ENCODE peak calls at places on chromosomes 7 and 10, in eight cellular contexts. E is right atrium auricular region, X is brain microvascular endothelial cell, C is OCI-LY7, Q is epithelial cell of proximal tubule, U is lower leg skin, M is GM20000, F is A549. R is an unnamed sample.

GRCh38 chr10:2866569-2866968 is 200.8 kb upstream of the PFKP start:
- DNase-seq in Q (no peak), X (no peak), U (no peak), E (no peak), M (no peak), F (no peak), C (no peak), R (no peak)

GRCh38 chr7:151847681-151848081 is 29.2 kb downstream of the PRKAG2 start:
- DNase-seq in X (peak; percentile 65), U (no peak), C (no peak), M (no peak), F (no peak), Q (no peak), E (no peak), R (no peak)

GRCh38 chr10:794382-794956 is 105.0 kb upstream of the DIP2C start:
- DNase-seq in U (no peak), C (no peak), F (no peak), E (no peak), X (no peak), M (no peak), Q (no peak), R (no peak)

GRCh38 chr7:133183042-133183441 is 69.8 kb upstream of the EXOC4 start:
- DNase-seq in U (no peak), C (no peak), E (no peak), F (no peak), Q (no peak), M (no peak), X (no peak), R (no peak)

GRCh38 chr10:25797888-25798429 is 136.1 kb upstream of the MYO3A start:
- DNase-seq in U (no peak), E (no peak), F (no peak), M (no peak), C (no peak), Q (no peak), X (no peak), R (no peak)

GRCh38 chr7:131385039-131385605 is 57.4 kb downstream of the MKLN1 start:
- DNase-seq in Q (no peak), E (no peak), X (no peak), U (no peak), M (no peak), F (no peak), C (no peak), R (no peak)

GRCh38 chr10:37710831-37711616 is 146.4 kb downstream of the ZNF248 start:
- DNase-seq in U (no peak), M (no peak), Q (no peak), C (no peak), X (no peak), F (no peak), E (no peak), R (no peak)

GRCh38 chr7:98870071-98870651 is 347 bp upstream of the TMEM130 start:
- DNase-seq in X (no peak), M (peak; percentile 81), Q (no peak), F (peak; percentile 70), U (no peak), C (peak; percentile 97), E (no peak), R (peak; percentile 76)

GRCh38 chr7:154423219-154423618 is 371.0 kb downstream of the DPP6 start:
- DNase-seq in M (no peak), Q (no peak), F (no peak), X (no peak), C (no peak), U (no peak), E (no peak), R (no peak)

GRCh38 chr10:133445751-133446708 is 7.7 kb upstream of the SCART1 start:
- DNase-seq in C (no peak), X (no peak), F (no peak), E (peak; percentile 40), Q (no peak), M (no peak), U (no peak), R (peak; percentile 21)

GRCh38 chr10:101564490-101564991 is 23.5 kb downstream of the POLL start:
- DNase-seq in M (no peak), Q (no peak), E (no peak), F (no peak), X (no peak), C (no peak), U (no peak), R (no peak)

GRCh38 chr10:53025172-53025651 is 252.6 kb upstream of the MBL2 start:
- DNase-seq in C (peak; percentile 7), X (no peak), F (no peak), Q (no peak), M (no peak), U (no peak), E (no peak), R (no peak)

GRCh38 chr7:67453981-67454380 is 457.3 kb downstream of the TYW1 start:
- DNase-seq in U (no peak), M (no peak), X (no peak), Q (no peak), E (no peak), F (no peak), C (no peak), R (no peak)

GRCh38 chr7:119320316-119320715 is 952.7 kb upstream of the KCND2 start:
- DNase-seq in U (no peak), Q (no peak), E (no peak), X (no peak), M (no peak), F (no peak), C (no peak), R (no peak)

GRCh38 chr10:637221-637620 is 52.2 kb downstream of the DIP2C start:
- DNase-seq in F (no peak), M (no peak), E (no peak), U (no peak), C (no peak), X (no peak), Q (no peak), R (no peak)

DNA sequence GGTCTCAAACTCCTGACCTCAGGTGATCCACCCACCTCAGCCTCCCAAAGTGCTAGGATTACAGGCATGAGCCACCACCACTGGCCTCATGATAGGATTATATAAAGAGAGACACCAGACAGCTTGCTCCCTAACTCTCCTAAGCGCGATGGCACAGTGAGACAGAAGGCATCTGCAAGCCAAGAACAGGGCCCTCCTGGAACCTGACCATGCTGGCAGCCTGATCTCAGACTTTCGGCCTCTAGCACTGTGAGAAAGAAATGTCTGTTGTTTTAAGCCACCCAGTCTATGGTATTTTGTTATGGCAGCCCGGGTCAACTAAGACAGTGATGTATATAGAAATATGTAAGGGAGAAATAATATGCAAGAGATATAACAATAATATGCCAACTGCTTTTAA is 51.2 kb downstream of the SRPK2 start:
- DNase-seq in U (no peak), C (no peak), X (no peak), Q (no peak), M (no peak), F (no peak), E (no peak), R (no peak)
- TF ChIP-seq CTCF in U (no peak), C (no peak), X (no peak), Q (no peak), M (no peak), F (no peak), E (no peak), R (no peak)

GRCh38 chr7:2609001-2609411 is 22.8 kb upstream of the TTYH3 start:
- DNase-seq in F (peak; percentile 59), M (peak; percentile 86), X (no peak), C (peak; percentile 48), E (no peak), U (no peak), Q (no peak), R (peak; percentile 78)
- TF ChIP-seq CTCF in F (peak; percentile 24), M (peak; percentile 40), X (peak; percentile 78), C (peak; percentile 72), E (no peak), U (no peak), Q (peak; percentile 57), R (peak; percentile 51)

DNA sequence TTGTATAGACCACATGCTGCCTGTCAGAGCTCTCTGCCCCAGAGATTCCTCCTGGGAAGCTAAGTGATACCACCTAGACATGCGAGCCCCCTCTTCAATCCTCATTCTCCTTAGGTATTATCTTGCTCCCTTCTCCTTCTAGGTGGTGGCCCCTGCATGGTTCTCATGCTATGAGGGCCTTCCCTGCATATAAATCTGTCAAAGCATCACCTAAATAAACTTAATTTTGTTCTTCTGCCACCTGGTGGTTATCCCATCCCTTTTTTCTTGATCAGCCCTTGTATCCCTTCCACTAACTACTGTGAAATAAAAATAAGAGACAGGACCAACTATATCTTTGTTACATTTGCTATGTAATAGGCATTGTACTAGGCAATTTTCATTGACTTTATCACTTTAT is 242.1 kb downstream of the CDC14C start:
- DNase-seq in C (peak; percentile 40), Q (no peak), U (no peak), X (no peak), E (no peak), M (no peak), F (no peak), R (no peak)
- TF ChIP-seq CTCF in C (peak; percentile 76), Q (peak; percentile 32), U (no peak), X (no peak), E (no peak), M (no peak), F (no peak), R (no peak)

GRCh38 chr7:140646931-140647647 is 6.5 kb upstream of the DENND2A start:
- DNase-seq in X (no peak), U (no peak), C (peak; percentile 74), F (peak; percentile 97), E (no peak), Q (no peak), M (peak; percentile 62), R (peak; percentile 64)

GRCh38 chr7:140640727-140641531 is at the start of gene DENND2A:
- DNase-seq in F (no peak), E (peak; percentile 75), C (no peak), M (peak; percentile 57), U (no peak), Q (no peak), X (no peak), R (peak; percentile 55)

GRCh38 chr7:140643416-140643815 is 2.8 kb upstream of the DENND2A start:
- DNase-seq in E (no peak), Q (no peak), X (no peak), U (no peak), C (no peak), M (no peak), F (no peak), R (no peak)

GRCh38 chr7:140641532-140642191 is 1.0 kb upstream of the DENND2A start:
- DNase-seq in C (no peak), Q (no peak), E (no peak), F (no peak), X (no peak), U (no peak), M (no peak), R (no peak)

DNA sequence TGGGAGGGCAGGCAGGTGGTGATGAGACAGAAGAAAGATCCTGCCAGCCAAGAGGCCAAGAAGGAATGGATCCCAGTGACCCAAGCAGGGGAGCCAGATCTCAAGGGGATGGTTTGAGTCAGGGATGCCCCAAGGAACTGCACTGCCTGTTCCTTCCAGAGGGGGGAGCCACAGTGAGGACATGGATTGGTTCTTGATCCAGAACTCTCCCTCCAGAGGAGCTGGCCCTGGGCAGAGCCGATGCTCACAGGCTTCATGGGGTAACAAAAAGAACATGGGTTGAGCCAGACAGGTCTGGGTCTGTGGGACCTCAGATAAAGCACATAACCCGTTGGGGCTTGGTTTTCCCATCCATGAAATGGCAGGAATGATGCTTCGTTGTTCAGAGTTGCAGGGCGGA is 4.6 kb upstream of the DENND2A start:
- DNase-seq in M (peak; percentile 37), F (no peak), Q (no peak), U (no peak), E (no peak), X (no peak), C (no peak), R (no peak)
- TF ChIP-seq CTCF in M (no peak), F (peak; percentile 12), Q (peak; percentile 51), U (no peak), E (no peak), X (peak; percentile 66), C (peak; percentile 58), R (peak; percentile 6)

GRCh38 chr7:16993543-16993942 is 111.8 kb upstream of the AGR3 start:
- DNase-seq in M (no peak), X (no peak), C (no peak), E (no peak), Q (no peak), U (no peak), F (no peak), R (no peak)
- TF ChIP-seq CTCF in M (no peak), X (no peak), C (no peak), E (no peak), Q (no peak), U (no peak), F (no peak), R (no peak)

R was measured in GM13976.